ENCODE peak calls at places on chromosomes 16 and 17, in six cellular contexts. J is RPMI7951; R is activated naive CD4-positive, alpha-beta T cell treated with anti-CD3 and anti-CD28 coated beads for 36 hours; B is NT2/D1; W is skeletal muscle cell; E is amygdala. C is an unnamed sample.

GRCh38 chr17:36183001-36183810 is 6.8 kb upstream of the TBC1D3B start:
- DNase-seq in J (peak), R (no peak), B (peak), W (no peak), E (peak), C (no peak)

GRCh38 chr16:70662991-70663523 is 16.7 kb downstream of the IL34 start:
- DNase-seq in J (no peak), R (no peak), B (no peak), W (no peak), E (no peak), C (no peak)

GRCh38 chr17:64420143-64420670 is 28.7 kb upstream of the MILR1 start:
- DNase-seq in J (peak), R (no peak), B (no peak), W (peak), E (no peak), C (peak)

GRCh38 chr17:66716236-66717026 is 118.5 kb upstream of the CACNG5 start:
- DNase-seq in J (no peak), R (no peak), B (no peak), W (no peak), E (no peak), C (no peak)

GRCh38 chr16:3907586-3907985 is 27.1 kb upstream of the CREBBP start:
- DNase-seq in J (no peak), R (no peak), B (no peak), W (no peak), E (no peak), C (no peak)

GRCh38 chr17:75364078-75364477 is 41.4 kb downstream of the GRB2 start:
- DNase-seq in J (peak), R (no peak), B (no peak), W (peak), E (no peak), C (peak)

GRCh38 chr17:41403409-41404023 is 6.1 kb upstream of the KRT31 start:
- DNase-seq in J (no peak), R (peak), B (no peak), W (no peak), E (no peak), C (no peak)

GRCh38 chr16:31202402-31203385 is at the start of gene PYCARD:
- DNase-seq in J (peak), R (peak), B (no peak), W (no peak), E (no peak), C (no peak)

GRCh38 chr17:20300399-20301037 is 166.8 kb downstream of the LGALS9B start:
- DNase-seq in J (peak), R (no peak), B (no peak), W (peak), E (no peak), C (peak)

GRCh38 chr17:7290166-7290565 is 4.3 kb downstream of the YBX2 start:
- DNase-seq in J (no peak), R (no peak), B (no peak), W (no peak), E (no peak), C (no peak)

GRCh38 chr16:31253642-31254045 is 6.1 kb upstream of the ITGAM start:
- DNase-seq in J (peak), R (peak), B (no peak), W (no peak), E (no peak), C (no peak)

GRCh38 chr17:927611-928461 is 51.7 kb downstream of the NXN start:
- DNase-seq in J (peak), R (no peak), B (no peak), W (peak), E (no peak), C (peak)

GRCh38 chr17:45790296-45790922 is 6.3 kb downstream of the CRHR1 start:
- DNase-seq in J (no peak), R (no peak), B (no peak), W (peak), E (no peak), C (no peak)

GRCh38 chr16:81716478-81717210 is 62.4 kb upstream of the PLCG2 start:
- DNase-seq in J (no peak), R (peak), B (no peak), W (no peak), E (no peak), C (no peak)

GRCh38 chr17:81683584-81684441 is at the start of the genes ARL16 and HGS:
- DNase-seq in J (peak), R (peak), B (peak), W (peak), E (peak), C (peak)

GRCh38 chr16:79393121-79393520 is 207.4 kb downstream of the MAF start:
- DNase-seq in J (no peak), R (no peak), B (no peak), W (no peak), E (no peak), C (no peak)

GRCh38 chr16:49366669-49367068 is 6.9 kb upstream of the C16orf78 start:
- DNase-seq in J (no peak), R (no peak), B (no peak), W (no peak), E (no peak), C (no peak)

GRCh38 chr16:3580271-3580670 is 3.1 kb upstream of the NLRC3 start:
- DNase-seq in J (no peak), R (no peak), B (no peak), W (no peak), E (no peak), C (no peak)

GRCh38 chr17:57604771-57605733 is 140.0 kb downstream of the CCDC182 start:
- DNase-seq in J (peak), R (peak), B (no peak), W (no peak), E (no peak), C (no peak)

GRCh38 chr17:42849451-42850157 is 1.4 kb upstream of the AOC3 start:
- DNase-seq in J (peak), R (no peak), B (no peak), W (no peak), E (no peak), C (no peak)

GRCh38 chr16:55398683-55399230 is 74.8 kb downstream of the IRX6 start:
- DNase-seq in J (no peak), R (no peak), B (no peak), W (no peak), E (no peak), C (no peak)

GRCh38 chr17:49101054-49101534 is 31.5 kb upstream of the B4GALNT2 start:
- DNase-seq in J (peak), R (no peak), B (no peak), W (no peak), E (no peak), C (no peak)

GRCh38 chr16:25155553-25156460 is 44.3 kb downstream of the LCMT1 start:
- DNase-seq in J (peak), R (peak), B (no peak), W (no peak), E (no peak), C (no peak)

GRCh38 chr16:77873066-77873465 is 84.7 kb downstream of the VAT1L start:
- DNase-seq in J (no peak), R (no peak), B (no peak), W (no peak), E (no peak), C (no peak)

GRCh38 chr17:68981288-68981687 is 26.1 kb upstream of the ABCA8 start:
- DNase-seq in J (peak), R (no peak), B (no peak), W (peak), E (no peak), C (peak)

GRCh38 chr17:68255731-68256538 is 8.1 kb downstream of the AMZ2 start:
- DNase-seq in J (no peak), R (peak), B (no peak), W (no peak), E (no peak), C (no peak)

GRCh38 chr17:19010729-19011505 is 6.4 kb upstream of the FAM83G start:
- DNase-seq in J (peak), R (no peak), B (no peak), W (no peak), E (no peak), C (no peak)

GRCh38 chr16:82583415-82583814 is 43.4 kb upstream of the CDH13 start:
- DNase-seq in J (peak), R (no peak), B (no peak), W (no peak), E (no peak), C (no peak)

C was measured in BJ.